ENCODE peak calls at places on chromosome 10, in ten cellular contexts. Y, E, R, S, Q, O, F, W, V and U are unnamed samples.

GRCh38 chr10:43208147-43209063 is 58.5 kb downstream of the RASGEF1A start:
- DNase-seq in W (no peak), Q (no peak), O (no peak), F (no peak), S (peak), R (peak), E (no peak), V (no peak), Y (no peak), U (no peak)

GRCh38 chr10:71796749-71797405 is 23.6 kb upstream of the VSIR start:
- DNase-seq in Y (no peak), E (no peak), W (no peak), V (no peak), R (no peak), Q (no peak), O (no peak), F (no peak), S (no peak), U (no peak)

GRCh38 chr10:104267721-104268690 is 978 bp upstream of the GSTO2 start:
- DNase-seq in S (no peak), R (no peak), Q (peak), Y (no peak), O (no peak), W (no peak), E (no peak), F (no peak), V (no peak), U (no peak)

GRCh38 chr10:88913157-88913556 is 33.1 kb downstream of the STAMBPL1 start:
- DNase-seq in V (peak), S (no peak), F (no peak), O (no peak), Y (no peak), R (no peak), W (no peak), E (peak), Q (no peak), U (no peak)

GRCh38 chr10:101453791-101454718 is 100.1 kb downstream of the BTRC start:
- DNase-seq in Y (no peak), F (no peak), E (no peak), W (no peak), S (no peak), R (no peak), V (peak), Q (peak), O (no peak), U (no peak)

GRCh38 chr10:110725809-110726641 is 81.9 kb downstream of the RBM20 start:
- DNase-seq in S (peak), Q (peak), V (peak), W (no peak), F (no peak), Y (no peak), R (no peak), E (no peak), O (peak), U (no peak)

GRCh38 chr10:4159173-4159572 is 374.2 kb upstream of the KLF6 start:
- DNase-seq in F (no peak), V (no peak), Y (no peak), Q (no peak), W (no peak), E (no peak), S (no peak), O (no peak), R (no peak), U (no peak)

GRCh38 chr10:43808136-43808535 is 159.5 kb upstream of the ZNF32 start:
- DNase-seq in F (no peak), E (no peak), O (peak), Q (no peak), W (no peak), R (no peak), S (no peak), Y (peak), V (peak), U (no peak)

GRCh38 chr10:90917231-90917967 is 3.5 kb downstream of the ANKRD1 start:
- DNase-seq in F (no peak), Q (no peak), E (no peak), R (no peak), O (no peak), V (no peak), Y (peak), S (no peak), W (no peak), U (no peak)

GRCh38 chr10:110651044-110651958 is 7.2 kb downstream of the RBM20 start:
- DNase-seq in E (no peak), W (no peak), Y (no peak), S (peak), F (peak), R (no peak), V (peak), Q (no peak), O (peak), U (no peak)

GRCh38 chr10:59337254-59337653 is 25.1 kb downstream of the FAM13C start:
- DNase-seq in F (peak), V (peak), Y (peak), S (no peak), W (peak), Q (peak), R (peak), O (peak), E (peak), U (no peak)

GRCh38 chr10:38038932-38039245 is 28.4 kb downstream of the ZNF33A start:
- DNase-seq in Y (no peak), W (no peak), O (no peak), E (no peak), F (no peak), R (no peak), V (no peak), S (no peak), Q (no peak), U (no peak)
- H3K27ac ChIP-seq in Y (no peak), W (no peak), O (no peak), E (no peak), F (no peak), R (no peak), V (no peak), S (no peak), Q (no peak), U (no peak)

GRCh38 chr10:77196616-77197015 is 441.0 kb downstream of the KCNMA1 start:
- DNase-seq in O (no peak), V (no peak), Q (no peak), W (no peak), R (no peak), E (no peak), S (no peak), F (no peak), Y (no peak), U (no peak)
- H3K27ac ChIP-seq in O (no peak), V (no peak), Q (no peak), W (no peak), R (no peak), E (peak), S (peak), F (no peak), Y (no peak), U (no peak)

GRCh38 chr10:31145986-31146385 is 114.3 kb upstream of the ZNF438 start:
- DNase-seq in Y (no peak), W (no peak), R (no peak), F (no peak), V (no peak), E (no peak), S (no peak), O (no peak), Q (no peak), U (no peak)
- H3K27ac ChIP-seq in Y (no peak), W (no peak), R (no peak), F (peak), V (peak), E (no peak), S (no peak), O (no peak), Q (no peak), U (no peak)

GRCh38 chr10:93468532-93469213 is 13.5 kb downstream of the MYOF start:
- DNase-seq in O (peak), Q (peak), F (no peak), S (no peak), R (no peak), E (no peak), V (peak), W (no peak), Y (peak), U (no peak)
- H3K27ac ChIP-seq in O (peak), Q (peak), F (peak), S (peak), R (no peak), E (peak), V (peak), W (no peak), Y (peak), U (no peak)